ENCODE peak calls at places on chromosomes 7 and 10, in six cellular contexts. One of them, this sample, is unnamed.

GRCh38 chr10:11697718-11698527 is 44.3 kb upstream of the ECHDC3 start:
- DNase-seq in A549: no peak
- DNase-seq in NCI-H748 treated with DMSO at 0.1 percent for 48 hours: no peak
- DNase-seq in lower lobe of right lung: no peak
- DNase-seq in activated naive CD8-positive, alpha-beta T cell treated with anti-CD3 and anti-CD28 coated beads, Interleukin-2, amount 50 U/mL, for 24 hours: peak; percentile 22
- DNase-seq in activated T-helper 1 cell treated with anti-CD3 and anti-CD28 coated beads, Interleukin-12 subunit alpha, Interleukin-12 subunit beta, Interleukin-2, Interleukin-4 antibody, amounts not matched to agents 30 ng/mL and 10 ng/mL and 1 ng/mL, durations not matched to agents 14 hours and 24 hours and 36 hours: no peak
- DNase-seq in this sample: no peak

GRCh38 chr7:98227939-98228338 is 16.7 kb downstream of the BHLHA15 start:
- DNase-seq in A549: no peak
- DNase-seq in NCI-H748 treated with DMSO at 0.1 percent for 48 hours: no peak
- DNase-seq in lower lobe of right lung: no peak
- DNase-seq in activated naive CD8-positive, alpha-beta T cell treated with anti-CD3 and anti-CD28 coated beads, Interleukin-2, amount 50 U/mL, for 24 hours: no peak
- DNase-seq in activated T-helper 1 cell treated with anti-CD3 and anti-CD28 coated beads, Interleukin-12 subunit alpha, Interleukin-12 subunit beta, Interleukin-2, Interleukin-4 antibody, amounts not matched to agents 30 ng/mL and 10 ng/mL and 1 ng/mL, durations not matched to agents 14 hours and 24 hours and 36 hours: no peak
- DNase-seq in this sample: no peak

GRCh38 chr7:2644514-2645273 is 12.9 kb downstream of the TTYH3 start:
- DNase-seq in A549: no peak
- DNase-seq in NCI-H748 treated with DMSO at 0.1 percent for 48 hours: no peak
- DNase-seq in lower lobe of right lung: no peak
- DNase-seq in activated naive CD8-positive, alpha-beta T cell treated with anti-CD3 and anti-CD28 coated beads, Interleukin-2, amount 50 U/mL, for 24 hours: no peak
- DNase-seq in activated T-helper 1 cell treated with anti-CD3 and anti-CD28 coated beads, Interleukin-12 subunit alpha, Interleukin-12 subunit beta, Interleukin-2, Interleukin-4 antibody, amounts not matched to agents 30 ng/mL and 10 ng/mL and 1 ng/mL, durations not matched to agents 14 hours and 24 hours and 36 hours: no peak
- DNase-seq in this sample: no peak

GRCh38 chr7:98051118-98051744 is 55.4 kb upstream of the LMTK2 start:
- DNase-seq in A549: no peak
- DNase-seq in NCI-H748 treated with DMSO at 0.1 percent for 48 hours: peak; percentile 87
- DNase-seq in lower lobe of right lung: peak; percentile 48
- DNase-seq in activated naive CD8-positive, alpha-beta T cell treated with anti-CD3 and anti-CD28 coated beads, Interleukin-2, amount 50 U/mL, for 24 hours: peak; percentile 72
- DNase-seq in activated T-helper 1 cell treated with anti-CD3 and anti-CD28 coated beads, Interleukin-12 subunit alpha, Interleukin-12 subunit beta, Interleukin-2, Interleukin-4 antibody, amounts not matched to agents 30 ng/mL and 10 ng/mL and 1 ng/mL, durations not matched to agents 14 hours and 24 hours and 36 hours: peak; percentile 21
- DNase-seq in this sample: no peak

GRCh38 chr10:79070091-79070610 is 1.4 kb downstream of the ZMIZ1 start:
- DNase-seq in A549: no peak
- DNase-seq in NCI-H748 treated with DMSO at 0.1 percent for 48 hours: no peak
- DNase-seq in lower lobe of right lung: peak; percentile 75
- DNase-seq in activated naive CD8-positive, alpha-beta T cell treated with anti-CD3 and anti-CD28 coated beads, Interleukin-2, amount 50 U/mL, for 24 hours: no peak
- DNase-seq in activated T-helper 1 cell treated with anti-CD3 and anti-CD28 coated beads, Interleukin-12 subunit alpha, Interleukin-12 subunit beta, Interleukin-2, Interleukin-4 antibody, amounts not matched to agents 30 ng/mL and 10 ng/mL and 1 ng/mL, durations not matched to agents 14 hours and 24 hours and 36 hours: no peak
- DNase-seq in this sample: no peak

GRCh38 chr10:55410415-55410885 is 609.4 kb upstream of the PCDH15 start:
- DNase-seq in A549: no peak
- DNase-seq in NCI-H748 treated with DMSO at 0.1 percent for 48 hours: peak; percentile 92
- DNase-seq in lower lobe of right lung: no peak
- DNase-seq in activated naive CD8-positive, alpha-beta T cell treated with anti-CD3 and anti-CD28 coated beads, Interleukin-2, amount 50 U/mL, for 24 hours: no peak
- DNase-seq in activated T-helper 1 cell treated with anti-CD3 and anti-CD28 coated beads, Interleukin-12 subunit alpha, Interleukin-12 subunit beta, Interleukin-2, Interleukin-4 antibody, amounts not matched to agents 30 ng/mL and 10 ng/mL and 1 ng/mL, durations not matched to agents 14 hours and 24 hours and 36 hours: no peak
- DNase-seq in this sample: peak; percentile 12

GRCh38 chr7:36034020-36034419 is 119.0 kb upstream of the EEPD1 start:
- DNase-seq in A549: peak; percentile 61
- DNase-seq in NCI-H748 treated with DMSO at 0.1 percent for 48 hours: no peak
- DNase-seq in lower lobe of right lung: no peak
- DNase-seq in activated naive CD8-positive, alpha-beta T cell treated with anti-CD3 and anti-CD28 coated beads, Interleukin-2, amount 50 U/mL, for 24 hours: no peak
- DNase-seq in activated T-helper 1 cell treated with anti-CD3 and anti-CD28 coated beads, Interleukin-12 subunit alpha, Interleukin-12 subunit beta, Interleukin-2, Interleukin-4 antibody, amounts not matched to agents 30 ng/mL and 10 ng/mL and 1 ng/mL, durations not matched to agents 14 hours and 24 hours and 36 hours: no peak
- DNase-seq in this sample: peak; percentile 43

GRCh38 chr10:30828227-30828626 is 198.7 kb upstream of the LYZL2 start:
- DNase-seq in A549: no peak
- DNase-seq in NCI-H748 treated with DMSO at 0.1 percent for 48 hours: no peak
- DNase-seq in lower lobe of right lung: no peak
- DNase-seq in activated naive CD8-positive, alpha-beta T cell treated with anti-CD3 and anti-CD28 coated beads, Interleukin-2, amount 50 U/mL, for 24 hours: no peak
- DNase-seq in activated T-helper 1 cell treated with anti-CD3 and anti-CD28 coated beads, Interleukin-12 subunit alpha, Interleukin-12 subunit beta, Interleukin-2, Interleukin-4 antibody, amounts not matched to agents 30 ng/mL and 10 ng/mL and 1 ng/mL, durations not matched to agents 14 hours and 24 hours and 36 hours: no peak
- DNase-seq in this sample: no peak

GRCh38 chr7:135768990-135769389 is 20.4 kb upstream of the FAM180A start:
- DNase-seq in A549: no peak
- DNase-seq in NCI-H748 treated with DMSO at 0.1 percent for 48 hours: no peak
- DNase-seq in lower lobe of right lung: no peak
- DNase-seq in activated naive CD8-positive, alpha-beta T cell treated with anti-CD3 and anti-CD28 coated beads, Interleukin-2, amount 50 U/mL, for 24 hours: no peak
- DNase-seq in activated T-helper 1 cell treated with anti-CD3 and anti-CD28 coated beads, Interleukin-12 subunit alpha, Interleukin-12 subunit beta, Interleukin-2, Interleukin-4 antibody, amounts not matched to agents 30 ng/mL and 10 ng/mL and 1 ng/mL, durations not matched to agents 14 hours and 24 hours and 36 hours: no peak
- DNase-seq in this sample: no peak

GRCh38 chr10:16777473-16778370 is 39.5 kb downstream of the RSU1 start:
- DNase-seq in A549: peak; percentile 52
- DNase-seq in NCI-H748 treated with DMSO at 0.1 percent for 48 hours: peak; percentile 66
- DNase-seq in lower lobe of right lung: no peak
- DNase-seq in activated naive CD8-positive, alpha-beta T cell treated with anti-CD3 and anti-CD28 coated beads, Interleukin-2, amount 50 U/mL, for 24 hours: no peak
- DNase-seq in activated T-helper 1 cell treated with anti-CD3 and anti-CD28 coated beads, Interleukin-12 subunit alpha, Interleukin-12 subunit beta, Interleukin-2, Interleukin-4 antibody, amounts not matched to agents 30 ng/mL and 10 ng/mL and 1 ng/mL, durations not matched to agents 14 hours and 24 hours and 36 hours: no peak
- DNase-seq in this sample: peak; percentile 72

GRCh38 chr10:122475130-122475529 is 13.8 kb downstream of the HTRA1 start:
- DNase-seq in A549: no peak
- DNase-seq in NCI-H748 treated with DMSO at 0.1 percent for 48 hours: no peak
- DNase-seq in lower lobe of right lung: no peak
- DNase-seq in activated naive CD8-positive, alpha-beta T cell treated with anti-CD3 and anti-CD28 coated beads, Interleukin-2, amount 50 U/mL, for 24 hours: no peak
- DNase-seq in activated T-helper 1 cell treated with anti-CD3 and anti-CD28 coated beads, Interleukin-12 subunit alpha, Interleukin-12 subunit beta, Interleukin-2, Interleukin-4 antibody, amounts not matched to agents 30 ng/mL and 10 ng/mL and 1 ng/mL, durations not matched to agents 14 hours and 24 hours and 36 hours: no peak
- DNase-seq in this sample: no peak

GRCh38 chr10:60963441-60964256 is 19.7 kb upstream of the RHOBTB1 start:
- DNase-seq in A549: no peak
- DNase-seq in NCI-H748 treated with DMSO at 0.1 percent for 48 hours: no peak
- DNase-seq in lower lobe of right lung: no peak
- DNase-seq in activated naive CD8-positive, alpha-beta T cell treated with anti-CD3 and anti-CD28 coated beads, Interleukin-2, amount 50 U/mL, for 24 hours: no peak
- DNase-seq in activated T-helper 1 cell treated with anti-CD3 and anti-CD28 coated beads, Interleukin-12 subunit alpha, Interleukin-12 subunit beta, Interleukin-2, Interleukin-4 antibody, amounts not matched to agents 30 ng/mL and 10 ng/mL and 1 ng/mL, durations not matched to agents 14 hours and 24 hours and 36 hours: no peak
- DNase-seq in this sample: peak; percentile 63

GRCh38 chr7:143361552-143362125 is 874 bp downstream of the FAM131B start:
- DNase-seq in A549: no peak
- DNase-seq in NCI-H748 treated with DMSO at 0.1 percent for 48 hours: peak; percentile 69
- DNase-seq in lower lobe of right lung: no peak
- DNase-seq in activated naive CD8-positive, alpha-beta T cell treated with anti-CD3 and anti-CD28 coated beads, Interleukin-2, amount 50 U/mL, for 24 hours: no peak
- DNase-seq in activated T-helper 1 cell treated with anti-CD3 and anti-CD28 coated beads, Interleukin-12 subunit alpha, Interleukin-12 subunit beta, Interleukin-2, Interleukin-4 antibody, amounts not matched to agents 30 ng/mL and 10 ng/mL and 1 ng/mL, durations not matched to agents 14 hours and 24 hours and 36 hours: no peak
- DNase-seq in this sample: no peak

GRCh38 chr7:143002106-143002505 is 24.8 kb downstream of the OR9A2 start:
- DNase-seq in A549: peak; percentile 20
- DNase-seq in NCI-H748 treated with DMSO at 0.1 percent for 48 hours: no peak
- DNase-seq in lower lobe of right lung: no peak
- DNase-seq in activated naive CD8-positive, alpha-beta T cell treated with anti-CD3 and anti-CD28 coated beads, Interleukin-2, amount 50 U/mL, for 24 hours: no peak
- DNase-seq in activated T-helper 1 cell treated with anti-CD3 and anti-CD28 coated beads, Interleukin-12 subunit alpha, Interleukin-12 subunit beta, Interleukin-2, Interleukin-4 antibody, amounts not matched to agents 30 ng/mL and 10 ng/mL and 1 ng/mL, durations not matched to agents 14 hours and 24 hours and 36 hours: no peak
- DNase-seq in this sample: peak; percentile 43

GRCh38 chr10:124127965-124128810 is 34.8 kb upstream of the CHST15 start:
- DNase-seq in A549: no peak
- DNase-seq in NCI-H748 treated with DMSO at 0.1 percent for 48 hours: no peak
- DNase-seq in lower lobe of right lung: no peak
- DNase-seq in activated naive CD8-positive, alpha-beta T cell treated with anti-CD3 and anti-CD28 coated beads, Interleukin-2, amount 50 U/mL, for 24 hours: no peak
- DNase-seq in activated T-helper 1 cell treated with anti-CD3 and anti-CD28 coated beads, Interleukin-12 subunit alpha, Interleukin-12 subunit beta, Interleukin-2, Interleukin-4 antibody, amounts not matched to agents 30 ng/mL and 10 ng/mL and 1 ng/mL, durations not matched to agents 14 hours and 24 hours and 36 hours: no peak
- DNase-seq in this sample: no peak

GRCh38 chr10:99929360-99929759 is 80.4 kb downstream of the DNMBP start:
- DNase-seq in A549: no peak
- DNase-seq in NCI-H748 treated with DMSO at 0.1 percent for 48 hours: no peak
- DNase-seq in lower lobe of right lung: no peak
- DNase-seq in activated naive CD8-positive, alpha-beta T cell treated with anti-CD3 and anti-CD28 coated beads, Interleukin-2, amount 50 U/mL, for 24 hours: no peak
- DNase-seq in activated T-helper 1 cell treated with anti-CD3 and anti-CD28 coated beads, Interleukin-12 subunit alpha, Interleukin-12 subunit beta, Interleukin-2, Interleukin-4 antibody, amounts not matched to agents 30 ng/mL and 10 ng/mL and 1 ng/mL, durations not matched to agents 14 hours and 24 hours and 36 hours: no peak
- DNase-seq in this sample: no peak

GRCh38 chr7:25647007-25647406 is 418.7 kb upstream of the NPVF start:
- DNase-seq in A549: no peak
- DNase-seq in NCI-H748 treated with DMSO at 0.1 percent for 48 hours: no peak
- DNase-seq in lower lobe of right lung: no peak
- DNase-seq in activated naive CD8-positive, alpha-beta T cell treated with anti-CD3 and anti-CD28 coated beads, Interleukin-2, amount 50 U/mL, for 24 hours: no peak
- DNase-seq in activated T-helper 1 cell treated with anti-CD3 and anti-CD28 coated beads, Interleukin-12 subunit alpha, Interleukin-12 subunit beta, Interleukin-2, Interleukin-4 antibody, amounts not matched to agents 30 ng/mL and 10 ng/mL and 1 ng/mL, durations not matched to agents 14 hours and 24 hours and 36 hours: no peak
- DNase-seq in this sample: no peak